ENCODE peak calls at places on chromosomes 13 and 19, in six cellular contexts. Y is activated naive CD4-positive, alpha-beta T cell treated with Interleukin-2 at 50 U/mL for 16 hours; M is RWPE1; A is RCC 7860; G is activated CD4-positive, alpha-beta T cell treated with anti-CD3 and anti-CD28 coated beads, Interleukin-2, amount 50 U/mL, for 48 hours; W is mucosa of gallbladder. I is an unnamed sample.

GRCh38 chr19:43754312-43754561 is 525 bp downstream of the SMG9 start:
- DNase-seq in M (no peak), W (no peak), Y (no peak), A (no peak), G (no peak), I (no peak)

GRCh38 chr19:4049432-4049831 is 17.3 kb downstream of the ZBTB7A start:
- DNase-seq in M (no peak), W (no peak), G (no peak), A (no peak), Y (no peak), I (no peak)

GRCh38 chr19:8404391-8405151 is 8.5 kb upstream of the MARCHF2 start:
- DNase-seq in G (no peak), W (no peak), Y (no peak), A (no peak), M (no peak), I (no peak)

GRCh38 chr13:23460921-23461320 is 27.4 kb upstream of the SACS start:
- DNase-seq in W (no peak), M (no peak), Y (no peak), G (no peak), A (no peak), I (no peak)

GRCh38 chr13:93690139-93690538 is 463.5 kb downstream of the GPC6 start:
- DNase-seq in Y (no peak), M (no peak), W (peak; percentile 11), G (no peak), A (no peak), I (peak; percentile 46)

GRCh38 chr13:97391201-97391600 is 42.8 kb upstream of the RAP2A start:
- DNase-seq in G (no peak), M (no peak), Y (no peak), W (no peak), A (no peak), I (peak; percentile 50)

GRCh38 chr19:44585371-44586141 is 27.8 kb upstream of the IGSF23 start:
- DNase-seq in W (no peak), Y (no peak), G (no peak), M (peak; percentile 13), A (peak; percentile 36), I (peak; percentile 53)

GRCh38 chr13:21061077-21061945 is at the start of gene LATS2:
- DNase-seq in Y (peak; percentile 62), W (peak; percentile 97), M (peak; percentile 92), G (peak; percentile 63), A (peak; percentile 82), I (peak; percentile 94)

GRCh38 chr13:97189943-97190342 is 32.2 kb upstream of the MBNL2 start:
- DNase-seq in A (no peak), M (no peak), G (no peak), Y (no peak), W (no peak), I (no peak)

GRCh38 chr13:98481511-98481951 is 95.4 kb downstream of the STK24 start:
- DNase-seq in G (no peak), W (no peak), A (no peak), Y (no peak), M (no peak), I (peak; percentile 30)

GRCh38 chr13:106491928-106492327 is 43.5 kb downstream of the EFNB2 start:
- DNase-seq in M (no peak), A (no peak), W (no peak), G (no peak), Y (no peak), I (no peak)

GRCh38 chr19:45161715-45162463 is 1.1 kb upstream of the NKPD1 start:
- DNase-seq in Y (no peak), A (no peak), G (no peak), M (no peak), W (no peak), I (peak; percentile 28)

GRCh38 chr19:15262011-15262410 is 29.8 kb upstream of the EPHX3 start:
- DNase-seq in Y (no peak), W (no peak), M (no peak), A (no peak), G (no peak), I (no peak)

GRCh38 chr19:13881231-13881691 is 4.3 kb downstream of the NANOS3 start:
- DNase-seq in G (no peak), A (no peak), Y (peak; percentile 32), M (no peak), W (no peak), I (peak; percentile 27)

GRCh38 chr19:10305139-10305806 is 4.3 kb downstream of the ZGLP1 start:
- DNase-seq in W (no peak), M (peak; percentile 19), G (no peak), A (no peak), Y (no peak), I (peak; percentile 73)

GRCh38 chr19:7790416-7790815 is 27.4 kb downstream of the CLEC4M start:
- DNase-seq in Y (no peak), A (no peak), W (no peak), G (no peak), M (no peak), I (no peak)

GRCh38 chr19:852136-853013 is at the start of gene ELANE:
- DNase-seq in A (no peak), G (no peak), W (no peak), M (no peak), Y (no peak), I (no peak)

GRCh38 chr19:29371766-29372415 is 153.9 kb upstream of the VSTM2B start:
- DNase-seq in A (no peak), W (peak; percentile 3), M (no peak), G (no peak), Y (no peak), I (no peak)

GRCh38 chr13:76012091-76012721 is 376.1 kb downstream of the LMO7 start:
- DNase-seq in Y (no peak), W (no peak), G (no peak), A (peak; percentile 30), M (no peak), I (peak; percentile 40)

GRCh38 chr13:98180092-98180491 is 3.0 kb upstream of the RNF113B start:
- DNase-seq in G (no peak), Y (no peak), W (no peak), A (no peak), M (no peak), I (no peak)

GRCh38 chr19:35260694-35261304 is 8.0 kb upstream of the USF2 start:
- DNase-seq in W (no peak), A (no peak), G (no peak), Y (peak; percentile 0), M (no peak), I (no peak)

GRCh38 chr19:50794074-50794777 is 4.0 kb downstream of the ACP4 start:
- DNase-seq in M (no peak), A (peak; percentile 39), Y (peak; percentile 27), W (no peak), G (peak; percentile 46), I (no peak)

GRCh38 chr19:2173388-2173787 is 9.7 kb downstream of the DOT1L start:
- DNase-seq in A (no peak), G (no peak), M (no peak), W (no peak), Y (no peak), I (no peak)

GRCh38 chr13:33139186-33139585 is 123.0 kb downstream of the KL start:
- DNase-seq in A (no peak), W (peak; percentile 39), Y (no peak), G (no peak), M (no peak), I (no peak)

GRCh38 chr13:95833126-95833525 is 156.2 kb downstream of the DNAJC3 start:
- DNase-seq in Y (no peak), W (no peak), G (no peak), A (no peak), M (no peak), I (no peak)

GRCh38 chr13:113489549-113490495 is 689 bp downstream of the DCUN1D2 start:
- DNase-seq in M (peak; percentile 36), G (peak; percentile 50), A (peak; percentile 62), W (no peak), Y (peak; percentile 48), I (peak; percentile 41)

GRCh38 chr19:41189425-41190065 is 3.5 kb upstream of the CYP2S1 start:
- DNase-seq in M (no peak), W (no peak), G (no peak), Y (no peak), A (no peak), I (no peak)

GRCh38 chr19:47608074-47608907 is 643 bp upstream of the BICRA start:
- DNase-seq in G (peak; percentile 97), M (peak; percentile 93), A (peak; percentile 66), Y (peak; percentile 96), W (peak; percentile 94), I (peak; percentile 90)

GRCh38 chr19:43476606-43477005 is 11.2 kb upstream of the LYPD3 start:
- DNase-seq in W (no peak), A (peak; percentile 33), M (no peak), G (no peak), Y (no peak), I (peak; percentile 94)

GRCh38 chr13:79448413-79448812 is 32.5 kb upstream of the NDFIP2 start:
- DNase-seq in A (no peak), W (no peak), G (no peak), Y (no peak), M (no peak), I (peak; percentile 20)

GRCh38 chr13:47672245-47672975 is 328.7 kb downstream of the SUCLA2 start:
- DNase-seq in Y (no peak), W (no peak), G (no peak), M (no peak), A (no peak), I (no peak)

GRCh38 chr13:35832551-35832950 is 298.6 kb downstream of the DCLK1 start:
- DNase-seq in A (no peak), W (no peak), G (no peak), Y (no peak), M (no peak), I (peak; percentile 40)

GRCh38 chr13:52085416-52085815 is 43.5 kb downstream of the NEK5 start:
- DNase-seq in A (no peak), M (no peak), W (no peak), Y (no peak), G (no peak), I (peak; percentile 86)

GRCh38 chr19:18091217-18091608 is 4.5 kb upstream of the IL12RB1 start:
- DNase-seq in Y (peak; percentile 88), W (peak; percentile 67), M (no peak), G (peak; percentile 85), A (no peak), I (no peak)

GRCh38 chr19:54470991-54471782 is 1.9 kb downstream of the CDC42EP5 start:
- DNase-seq in G (no peak), A (no peak), Y (no peak), M (peak; percentile 47), W (no peak), I (no peak)

GRCh38 chr13:61024046-61024445 is 391.6 kb downstream of the PCDH20 start:
- DNase-seq in M (no peak), Y (no peak), W (no peak), G (no peak), A (no peak), I (no peak)

GRCh38 chr13:38602261-38602660 is 84.6 kb upstream of the FREM2 start:
- DNase-seq in Y (no peak), A (no peak), G (no peak), M (no peak), W (peak; percentile 38), I (no peak)

GRCh38 chr13:113118328-113119021 is 4.1 kb upstream of the F10 start:
- DNase-seq in W (no peak), M (no peak), A (no peak), G (no peak), Y (no peak), I (no peak)

GRCh38 chr13:44268965-44269364 is 104.7 kb upstream of the SERP2 start:
- DNase-seq in G (no peak), Y (no peak), M (no peak), W (no peak), A (no peak), I (no peak)